ENCODE peak calls at places on chromosomes 13 and 19, in seven cellular contexts. One of them, this sample, is unnamed.

GRCh38 chr19:18785179-18786124 is 5.7 kb downstream of the COMP start:
- DNase-seq in adipocyte: peak; percentile 77
- DNase-seq in T-helper 17 cell: peak; percentile 63
- DNase-seq in aorta: peak; percentile 94
- DNase-seq in ascending aorta: peak; percentile 80
- DNase-seq in HAP-1: peak; percentile 75
- DNase-seq in psoas muscle: peak; percentile 87
- DNase-seq in this sample: peak; percentile 70

GRCh38 chr13:76882431-76882830 is 3.8 kb downstream of the KCTD12 start:
- DNase-seq in aorta: no peak
- DNase-seq in psoas muscle: no peak
- DNase-seq in adipocyte: peak; percentile 77
- DNase-seq in ascending aorta: no peak
- DNase-seq in T-helper 17 cell: no peak
- DNase-seq in HAP-1: no peak
- DNase-seq in this sample: no peak

GRCh38 chr13:31207630-31208549 is 8.1 kb downstream of the B3GLCT start:
- DNase-seq in psoas muscle: peak; percentile 45
- DNase-seq in T-helper 17 cell: no peak
- DNase-seq in HAP-1: no peak
- DNase-seq in aorta: no peak
- DNase-seq in ascending aorta: no peak
- DNase-seq in adipocyte: peak; percentile 58
- DNase-seq in this sample: no peak

GRCh38 chr19:34172661-34173144 is 399 bp downstream of the LSM14A start:
- DNase-seq in HAP-1: peak; percentile 14
- DNase-seq in aorta: peak; percentile 80
- DNase-seq in ascending aorta: no peak
- DNase-seq in psoas muscle: peak; percentile 41
- DNase-seq in adipocyte: peak; percentile 72
- DNase-seq in T-helper 17 cell: no peak
- DNase-seq in this sample: no peak

GRCh38 chr13:110893571-110893970 is 21.3 kb downstream of the ANKRD10 start:
- DNase-seq in aorta: no peak
- DNase-seq in ascending aorta: no peak
- DNase-seq in HAP-1: no peak
- DNase-seq in T-helper 17 cell: no peak
- DNase-seq in adipocyte: no peak
- DNase-seq in psoas muscle: no peak
- DNase-seq in this sample: no peak

GRCh38 chr13:96460571-96460970 is 370.7 kb downstream of the HS6ST3 start:
- DNase-seq in psoas muscle: no peak
- DNase-seq in adipocyte: no peak
- DNase-seq in ascending aorta: no peak
- DNase-seq in aorta: no peak
- DNase-seq in T-helper 17 cell: no peak
- DNase-seq in HAP-1: peak; percentile 31
- DNase-seq in this sample: no peak

GRCh38 chr19:44846455-44847143 is 502 bp downstream of the NECTIN2 start:
- DNase-seq in ascending aorta: no peak
- DNase-seq in HAP-1: peak; percentile 6
- DNase-seq in psoas muscle: peak; percentile 40
- DNase-seq in aorta: peak; percentile 83
- DNase-seq in adipocyte: peak; percentile 63
- DNase-seq in T-helper 17 cell: no peak
- DNase-seq in this sample: peak; percentile 50

GRCh38 chr13:113083402-113084061 is 22.1 kb upstream of the F7 start:
- DNase-seq in HAP-1: peak; percentile 91
- DNase-seq in aorta: no peak
- DNase-seq in ascending aorta: no peak
- DNase-seq in adipocyte: no peak
- DNase-seq in T-helper 17 cell: no peak
- DNase-seq in psoas muscle: peak; percentile 65
- DNase-seq in this sample: no peak

GRCh38 chr19:11342429-11342828 is 3.0 kb upstream of the RAB3D start:
- DNase-seq in ascending aorta: no peak
- DNase-seq in T-helper 17 cell: no peak
- DNase-seq in HAP-1: no peak
- DNase-seq in psoas muscle: no peak
- DNase-seq in aorta: no peak
- DNase-seq in adipocyte: no peak
- DNase-seq in this sample: no peak

GRCh38 chr13:56755181-56755580 is 385.5 kb upstream of the PRR20A start:
- DNase-seq in aorta: no peak
- DNase-seq in ascending aorta: no peak
- DNase-seq in psoas muscle: no peak
- DNase-seq in HAP-1: no peak
- DNase-seq in T-helper 17 cell: no peak
- DNase-seq in adipocyte: no peak
- DNase-seq in this sample: no peak

GRCh38 chr19:48907671-48908070 is 7.6 kb downstream of the NUCB1 start:
- DNase-seq in adipocyte: no peak
- DNase-seq in ascending aorta: no peak
- DNase-seq in psoas muscle: no peak
- DNase-seq in T-helper 17 cell: no peak
- DNase-seq in HAP-1: no peak
- DNase-seq in aorta: no peak
- DNase-seq in this sample: no peak

GRCh38 chr19:17292301-17293074 is 10.7 kb downstream of the ABHD8 start:
- DNase-seq in T-helper 17 cell: peak; percentile 70
- DNase-seq in adipocyte: peak; percentile 93
- DNase-seq in ascending aorta: peak; percentile 86
- DNase-seq in aorta: peak; percentile 90
- DNase-seq in psoas muscle: peak; percentile 60
- DNase-seq in HAP-1: peak; percentile 86
- DNase-seq in this sample: no peak

GRCh38 chr13:95660981-95661581 is 15.9 kb upstream of the DNAJC3 start:
- DNase-seq in ascending aorta: no peak
- DNase-seq in T-helper 17 cell: no peak
- DNase-seq in HAP-1: peak; percentile 51
- DNase-seq in aorta: no peak
- DNase-seq in psoas muscle: no peak
- DNase-seq in adipocyte: peak; percentile 83
- DNase-seq in this sample: no peak

GRCh38 chr19:45798995-45799517 is 6.4 kb upstream of the DMWD start:
- DNase-seq in psoas muscle: peak; percentile 57
- DNase-seq in ascending aorta: peak; percentile 86
- DNase-seq in aorta: peak; percentile 80
- DNase-seq in adipocyte: peak; percentile 92
- DNase-seq in T-helper 17 cell: peak; percentile 54
- DNase-seq in HAP-1: peak; percentile 50
- DNase-seq in this sample: no peak

DNA sequence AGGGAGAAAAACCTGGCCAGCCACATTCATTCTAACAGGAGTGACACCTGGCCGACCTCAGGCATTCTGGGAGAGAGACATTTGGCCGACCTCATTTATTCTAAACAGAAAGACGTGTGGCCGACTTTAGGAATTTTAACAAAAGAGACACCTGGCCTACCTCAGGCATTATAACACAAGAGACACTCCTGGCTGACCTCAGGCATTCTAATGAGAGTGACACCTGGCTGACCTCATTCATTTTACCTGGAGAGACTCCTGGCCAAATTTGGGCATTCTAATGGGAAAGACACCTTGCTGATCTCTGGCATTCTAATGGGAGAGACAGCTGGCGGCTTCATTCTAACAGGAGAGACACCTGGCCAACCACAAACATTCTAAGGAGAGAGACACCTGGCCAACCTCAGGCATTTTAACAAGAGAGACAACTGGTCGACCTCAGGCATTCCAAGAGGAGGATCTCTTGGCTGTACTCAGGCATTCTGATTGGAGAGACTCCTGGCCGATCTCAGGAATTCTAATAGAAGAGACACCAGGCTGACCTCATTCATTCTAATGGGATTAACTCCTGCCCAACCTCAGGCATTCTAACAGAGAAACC is 1353.9 kb downstream of the UQCRFS1 start:
- DNase-seq in HAP-1: no peak
- DNase-seq in T-helper 17 cell: no peak
- DNase-seq in aorta: no peak
- DNase-seq in adipocyte: no peak
- DNase-seq in ascending aorta: no peak
- DNase-seq in psoas muscle: no peak
- DNase-seq in this sample: no peak
- H3K9me3 ChIP-seq in HAP-1: no peaks in the 10 kb centered on the region
- H3K9me3 ChIP-seq in T-helper 17 cell: no peaks in the 10 kb centered on the region
- H3K9me3 ChIP-seq in aorta: peaks cover 16% of the 10 kb centered on the region
- H3K9me3 ChIP-seq in adipocyte: peaks cover 27% of the 10 kb centered on the region
- H3K9me3 ChIP-seq in ascending aorta: peaks cover 33% of the 10 kb centered on the region
- H3K9me3 ChIP-seq in psoas muscle: peaks cover 24% of the 10 kb centered on the region
- H3K9me3 ChIP-seq in this sample: peaks cover 10% of the 10 kb centered on the region

GRCh38 chr19:19822148-19822429 is 539 bp upstream of the ZNF506 start:
- DNase-seq in psoas muscle: no peak
- DNase-seq in aorta: no peak
- DNase-seq in HAP-1: no peak
- DNase-seq in adipocyte: peak; percentile 5
- DNase-seq in ascending aorta: no peak
- DNase-seq in T-helper 17 cell: no peak
- DNase-seq in this sample: no peak
- H3K9me3 ChIP-seq in psoas muscle: peaks cover 12% of the 10 kb centered on the region
- H3K9me3 ChIP-seq in aorta: peaks cover 2% of the 10 kb centered on the region
- H3K9me3 ChIP-seq in HAP-1: peaks cover 6% of the 10 kb centered on the region
- H3K9me3 ChIP-seq in adipocyte: peaks cover 64% of the 10 kb centered on the region
- H3K9me3 ChIP-seq in ascending aorta: no peaks in the 10 kb centered on the region
- H3K9me3 ChIP-seq in T-helper 17 cell: peaks cover 2% of the 10 kb centered on the region
- H3K9me3 ChIP-seq in this sample: no peaks in the 10 kb centered on the region

DNA sequence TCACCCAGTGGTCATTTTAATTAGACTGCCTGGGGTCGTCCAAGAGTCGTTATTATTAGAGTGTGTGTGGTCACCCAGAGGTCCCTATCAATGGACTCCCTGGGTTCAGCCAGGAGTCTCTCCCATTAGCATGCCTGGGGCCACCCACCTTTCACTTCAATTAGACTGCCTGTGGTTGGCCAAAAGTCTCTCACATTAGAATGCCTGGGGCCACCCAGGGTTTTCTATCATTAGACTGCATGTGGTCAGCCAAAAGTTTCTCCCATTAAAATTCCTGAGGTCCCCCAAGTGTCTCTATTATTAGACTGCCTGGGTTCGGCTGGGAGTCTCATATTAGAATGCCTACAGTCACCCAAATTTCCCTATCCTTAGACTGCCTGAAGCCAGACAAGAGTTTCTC is 1472.6 kb downstream of the UQCRFS1 start:
- DNase-seq in psoas muscle: no peak
- DNase-seq in HAP-1: no peak
- DNase-seq in T-helper 17 cell: no peak
- DNase-seq in aorta: no peak
- DNase-seq in adipocyte: no peak
- DNase-seq in ascending aorta: peak; percentile 42
- DNase-seq in this sample: no peak
- H3K9me3 ChIP-seq in psoas muscle: no peaks in the 10 kb centered on the region
- H3K9me3 ChIP-seq in HAP-1: no peaks in the 10 kb centered on the region
- H3K9me3 ChIP-seq in T-helper 17 cell: no peaks in the 10 kb centered on the region
- H3K9me3 ChIP-seq in aorta: peaks cover 32% of the 10 kb centered on the region
- H3K9me3 ChIP-seq in adipocyte: no peaks in the 10 kb centered on the region
- H3K9me3 ChIP-seq in ascending aorta: no peaks in the 10 kb centered on the region
- H3K9me3 ChIP-seq in this sample: no peaks in the 10 kb centered on the region

GRCh38 chr19:58265100-58265499 is 13.7 kb upstream of the ZNF8 start:
- DNase-seq in adipocyte: no peak
- DNase-seq in ascending aorta: no peak
- DNase-seq in aorta: no peak
- DNase-seq in psoas muscle: no peak
- DNase-seq in HAP-1: no peak
- DNase-seq in T-helper 17 cell: no peak
- DNase-seq in this sample: no peak
- H3K9me3 ChIP-seq in adipocyte: peaks cover 100% of the 10 kb centered on the region
- H3K9me3 ChIP-seq in ascending aorta: peaks cover 100% of the 10 kb centered on the region
- H3K9me3 ChIP-seq in aorta: peaks cover 54% of the 10 kb centered on the region
- H3K9me3 ChIP-seq in psoas muscle: peaks cover 98% of the 10 kb centered on the region
- H3K9me3 ChIP-seq in HAP-1: peaks cover 50% of the 10 kb centered on the region
- H3K9me3 ChIP-seq in T-helper 17 cell: peaks cover 46% of the 10 kb centered on the region
- H3K9me3 ChIP-seq in this sample: peaks cover 100% of the 10 kb centered on the region

GRCh38 chr19:37763488-37763887 is 15.9 kb downstream of the ZNF573 start:
- DNase-seq in aorta: no peak
- DNase-seq in psoas muscle: no peak
- DNase-seq in T-helper 17 cell: no peak
- DNase-seq in adipocyte: peak; percentile 41
- DNase-seq in ascending aorta: no peak
- DNase-seq in HAP-1: no peak
- DNase-seq in this sample: no peak
- H3K9me3 ChIP-seq in aorta: no peaks in the 10 kb centered on the region
- H3K9me3 ChIP-seq in psoas muscle: no peaks in the 10 kb centered on the region
- H3K9me3 ChIP-seq in T-helper 17 cell: no peaks in the 10 kb centered on the region
- H3K9me3 ChIP-seq in adipocyte: peaks cover 3% of the 10 kb centered on the region
- H3K9me3 ChIP-seq in ascending aorta: no peaks in the 10 kb centered on the region
- H3K9me3 ChIP-seq in HAP-1: no peaks in the 10 kb centered on the region
- H3K9me3 ChIP-seq in this sample: no peaks in the 10 kb centered on the region